ENCODE peak calls at places on chromosomes 2 and 18, in four cellular contexts. One of them, this sample, is unnamed.

GRCh38 chr18:12307871-12308385 is at the start of gene TUBB6:
- DNase-seq in IMR-90: peak
- DNase-seq in mesendoderm: peak
- DNase-seq in H1: no peak
- DNase-seq in this sample: peak

GRCh38 chr18:35580748-35581534 is 599 bp upstream of the GALNT1 start:
- DNase-seq in IMR-90: peak
- DNase-seq in mesendoderm: peak
- DNase-seq in H1: peak
- DNase-seq in this sample: peak

GRCh38 chr18:43893001-43893637 is 615.8 kb upstream of the SYT4 start:
- DNase-seq in IMR-90: peak
- DNase-seq in mesendoderm: no peak
- DNase-seq in H1: no peak
- DNase-seq in this sample: no peak

GRCh38 chr2:34096552-34097171 is 497.6 kb upstream of the FAM98A start:
- DNase-seq in IMR-90: peak
- DNase-seq in mesendoderm: peak
- DNase-seq in H1: peak
- DNase-seq in this sample: peak

GRCh38 chr2:231674587-231675334 is 33.6 kb upstream of the PTMA start:
- DNase-seq in IMR-90: peak
- DNase-seq in mesendoderm: peak
- DNase-seq in H1: peak
- DNase-seq in this sample: peak

GRCh38 chr2:177281400-177282021 is 17.0 kb upstream of the NFE2L2 start:
- DNase-seq in IMR-90: no peak
- DNase-seq in mesendoderm: no peak
- DNase-seq in H1: no peak
- DNase-seq in this sample: no peak

GRCh38 chr2:42135381-42136312 is 33.5 kb upstream of the EML4 start:
- DNase-seq in IMR-90: no peak
- DNase-seq in mesendoderm: no peak
- DNase-seq in H1: no peak
- DNase-seq in this sample: no peak

GRCh38 chr2:200878289-200878688 is 10.6 kb downstream of the PPIL3 start:
- DNase-seq in IMR-90: no peak
- DNase-seq in mesendoderm: no peak
- DNase-seq in H1: no peak
- DNase-seq in this sample: no peak

GRCh38 chr2:237779521-237779920 is 19.1 kb upstream of the RBM44 start:
- DNase-seq in IMR-90: no peak
- DNase-seq in mesendoderm: no peak
- DNase-seq in H1: no peak
- DNase-seq in this sample: no peak

GRCh38 chr2:69054431-69054830 is 41.5 kb downstream of the ANTXR1 start:
- DNase-seq in IMR-90: no peak
- DNase-seq in mesendoderm: no peak
- DNase-seq in H1: no peak
- DNase-seq in this sample: no peak

GRCh38 chr2:148517822-148518221 is 126.7 kb upstream of the EPC2 start:
- DNase-seq in IMR-90: no peak
- DNase-seq in mesendoderm: no peak
- DNase-seq in H1: no peak
- DNase-seq in this sample: no peak

GRCh38 chr2:27720004-27720551 is 51.4 kb upstream of the MRPL33 start:
- DNase-seq in IMR-90: peak
- DNase-seq in mesendoderm: peak
- DNase-seq in H1: no peak
- DNase-seq in this sample: no peak

GRCh38 chr18:12238861-12239260 is 15.3 kb upstream of the CIDEA start:
- DNase-seq in IMR-90: peak
- DNase-seq in mesendoderm: no peak
- DNase-seq in H1: no peak
- DNase-seq in this sample: no peak

GRCh38 chr2:80591233-80591632 is 286.7 kb upstream of the LRRTM1 start:
- DNase-seq in IMR-90: no peak
- DNase-seq in mesendoderm: no peak
- DNase-seq in H1: no peak
- DNase-seq in this sample: no peak

GRCh38 chr2:237124820-237125219 is 39.1 kb downstream of the COPS8 start:
- DNase-seq in IMR-90: no peak
- DNase-seq in mesendoderm: no peak
- DNase-seq in H1: no peak
- DNase-seq in this sample: no peak

GRCh38 chr18:21230436-21230835 is 11.6 kb upstream of the GREB1L start:
- DNase-seq in IMR-90: no peak
- DNase-seq in mesendoderm: no peak
- DNase-seq in H1: no peak
- DNase-seq in this sample: no peak

GRCh38 chr2:206145665-206146064 is 13.6 kb downstream of the NDUFS1 start:
- DNase-seq in IMR-90: no peak
- DNase-seq in mesendoderm: no peak
- DNase-seq in H1: no peak
- DNase-seq in this sample: no peak

GRCh38 chr18:56650056-56650455 is 1.1 kb upstream of the WDR7 start:
- DNase-seq in IMR-90: peak
- DNase-seq in mesendoderm: no peak
- DNase-seq in H1: no peak
- DNase-seq in this sample: no peak

GRCh38 chr2:63053889-63054725 is 3.5 kb downstream of the OTX1 start:
- DNase-seq in IMR-90: no peak
- DNase-seq in mesendoderm: peak
- DNase-seq in H1: peak
- DNase-seq in this sample: peak

GRCh38 chr2:121104721-121105141 is 180.3 kb downstream of the TFCP2L1 start:
- DNase-seq in IMR-90: peak
- DNase-seq in mesendoderm: peak
- DNase-seq in H1: no peak
- DNase-seq in this sample: no peak

GRCh38 chr2:218642786-218643185 is 16.6 kb downstream of the ZNF142 start:
- DNase-seq in IMR-90: no peak
- DNase-seq in mesendoderm: no peak
- DNase-seq in H1: no peak
- DNase-seq in this sample: no peak
- H4K5ac ChIP-seq in IMR-90: no peak
- H4K5ac ChIP-seq in mesendoderm: no peak
- H4K5ac ChIP-seq in H1: no peak
- H4K5ac ChIP-seq in this sample: no peak

GRCh38 chr18:48324651-48325050 is 84.5 kb downstream of the ZBTB7C start:
- DNase-seq in IMR-90: no peak
- DNase-seq in mesendoderm: no peak
- DNase-seq in H1: no peak
- DNase-seq in this sample: no peak

GRCh38 chr18:48328473-48329205 is 80.5 kb downstream of the ZBTB7C start:
- DNase-seq in IMR-90: peak
- DNase-seq in mesendoderm: no peak
- DNase-seq in H1: no peak
- DNase-seq in this sample: no peak

GRCh38 chr18:48330016-48330991 is 78.9 kb downstream of the ZBTB7C start:
- DNase-seq in IMR-90: peak
- DNase-seq in mesendoderm: no peak
- DNase-seq in H1: no peak
- DNase-seq in this sample: no peak

GRCh38 chr18:48325115-48325670 is 84.0 kb downstream of the ZBTB7C start:
- DNase-seq in IMR-90: no peak
- DNase-seq in mesendoderm: no peak
- DNase-seq in H1: no peak
- DNase-seq in this sample: no peak

DNA sequence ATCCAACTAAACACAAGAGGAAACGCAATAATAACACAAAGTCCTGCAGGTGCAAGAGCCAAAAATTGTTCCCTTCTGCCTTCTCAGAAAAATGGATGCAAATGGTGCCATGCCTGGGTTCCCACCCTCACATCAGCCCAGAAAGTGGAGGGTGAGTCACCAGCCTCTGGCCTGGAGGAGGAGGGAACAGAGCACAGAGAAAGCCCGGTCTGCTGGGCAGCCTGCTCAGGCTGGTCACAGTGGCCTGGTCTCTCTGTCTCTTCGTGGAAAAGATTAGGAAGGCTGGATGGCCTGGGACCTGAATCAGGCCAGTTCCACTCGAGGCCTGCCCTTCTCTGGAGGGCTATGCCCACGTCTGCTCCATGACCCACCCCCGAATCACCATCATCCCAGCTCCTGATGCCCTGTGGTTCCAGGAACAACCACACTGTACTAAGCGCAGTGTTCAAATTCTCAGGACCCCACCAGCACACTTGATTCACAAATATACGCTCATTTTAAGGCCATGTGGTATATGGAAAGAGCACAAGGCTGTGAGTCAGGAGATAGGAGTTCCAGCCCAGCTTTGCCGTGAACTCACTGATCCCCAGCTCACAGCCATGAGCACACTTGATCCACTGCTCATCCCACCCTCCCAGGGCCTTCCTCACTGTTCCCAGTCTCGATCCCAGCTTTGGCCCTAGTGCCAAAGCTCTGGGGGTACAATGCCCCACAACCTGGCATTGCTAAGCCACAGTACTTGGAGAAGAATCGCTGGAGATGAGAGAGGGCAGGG is 82.1 kb downstream of the ZBTB7C start:
- DNase-seq in IMR-90: peak
- DNase-seq in mesendoderm: no peak
- DNase-seq in H1: no peak
- DNase-seq in this sample: no peak
- H4K5ac ChIP-seq in IMR-90: no peak
- H4K5ac ChIP-seq in mesendoderm: no peak
- H4K5ac ChIP-seq in H1: no peak
- H4K5ac ChIP-seq in this sample: no peak

GRCh38 chr2:23622466-23622865 is 237.5 kb downstream of the KLHL29 start:
- DNase-seq in IMR-90: no peak
- DNase-seq in mesendoderm: no peak
- DNase-seq in H1: no peak
- DNase-seq in this sample: no peak
- H4K5ac ChIP-seq in IMR-90: no peak
- H4K5ac ChIP-seq in mesendoderm: no peak
- H4K5ac ChIP-seq in H1: no peak
- H4K5ac ChIP-seq in this sample: no peak

GRCh38 chr2:85745619-85746018 is 8.2 kb upstream of the ATOH8 start:
- DNase-seq in IMR-90: no peak
- DNase-seq in mesendoderm: no peak
- DNase-seq in H1: no peak
- DNase-seq in this sample: no peak
- H4K5ac ChIP-seq in IMR-90: peak
- H4K5ac ChIP-seq in mesendoderm: no peak
- H4K5ac ChIP-seq in H1: no peak
- H4K5ac ChIP-seq in this sample: no peak

GRCh38 chr2:70417011-70417410 is 115.1 kb upstream of the FAM136A start:
- DNase-seq in IMR-90: no peak
- DNase-seq in mesendoderm: no peak
- DNase-seq in H1: no peak
- DNase-seq in this sample: no peak
- H4K5ac ChIP-seq in IMR-90: no peak
- H4K5ac ChIP-seq in mesendoderm: no peak
- H4K5ac ChIP-seq in H1: no peak
- H4K5ac ChIP-seq in this sample: no peak

DNA sequence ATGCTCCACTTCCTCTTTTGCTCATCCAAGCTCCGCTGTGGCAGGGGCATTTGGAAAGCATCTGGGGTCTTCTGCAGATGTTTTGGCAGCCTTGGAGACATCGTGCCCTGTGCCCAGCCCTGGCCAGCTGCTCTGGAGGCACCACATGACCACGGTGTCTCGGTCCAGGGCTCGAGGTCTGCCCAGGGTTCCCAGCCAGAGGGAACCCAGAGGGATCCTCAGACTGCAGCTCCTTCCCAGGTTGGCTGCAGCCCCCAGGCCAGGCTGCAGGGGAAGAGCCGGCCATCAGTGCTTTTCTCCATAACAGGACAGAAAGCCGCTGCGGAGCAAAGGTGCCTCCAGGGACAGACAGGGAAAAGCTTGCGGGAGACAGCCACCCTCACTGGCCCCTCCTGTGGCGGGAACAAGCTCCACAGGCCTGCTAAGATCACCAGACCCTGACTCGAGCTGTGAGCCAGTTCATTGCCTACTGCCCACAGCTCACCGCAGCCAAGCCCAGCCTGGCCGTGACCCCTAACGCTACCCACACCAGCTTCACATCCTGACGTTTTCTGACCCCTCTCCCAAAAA is 74.7 kb downstream of the SMAD7 start:
- DNase-seq in IMR-90: no peak
- DNase-seq in mesendoderm: peak
- DNase-seq in H1: no peak
- DNase-seq in this sample: peak
- H4K5ac ChIP-seq in IMR-90: no peak
- H4K5ac ChIP-seq in mesendoderm: peak
- H4K5ac ChIP-seq in H1: no peak
- H4K5ac ChIP-seq in this sample: no peak

GRCh38 chr2:234683950-234684349 is 187.1 kb upstream of the ARL4C start:
- DNase-seq in IMR-90: no peak
- DNase-seq in mesendoderm: peak
- DNase-seq in H1: no peak
- DNase-seq in this sample: no peak
- H4K5ac ChIP-seq in IMR-90: peak
- H4K5ac ChIP-seq in mesendoderm: no peak
- H4K5ac ChIP-seq in H1: no peak
- H4K5ac ChIP-seq in this sample: no peak

DNA sequence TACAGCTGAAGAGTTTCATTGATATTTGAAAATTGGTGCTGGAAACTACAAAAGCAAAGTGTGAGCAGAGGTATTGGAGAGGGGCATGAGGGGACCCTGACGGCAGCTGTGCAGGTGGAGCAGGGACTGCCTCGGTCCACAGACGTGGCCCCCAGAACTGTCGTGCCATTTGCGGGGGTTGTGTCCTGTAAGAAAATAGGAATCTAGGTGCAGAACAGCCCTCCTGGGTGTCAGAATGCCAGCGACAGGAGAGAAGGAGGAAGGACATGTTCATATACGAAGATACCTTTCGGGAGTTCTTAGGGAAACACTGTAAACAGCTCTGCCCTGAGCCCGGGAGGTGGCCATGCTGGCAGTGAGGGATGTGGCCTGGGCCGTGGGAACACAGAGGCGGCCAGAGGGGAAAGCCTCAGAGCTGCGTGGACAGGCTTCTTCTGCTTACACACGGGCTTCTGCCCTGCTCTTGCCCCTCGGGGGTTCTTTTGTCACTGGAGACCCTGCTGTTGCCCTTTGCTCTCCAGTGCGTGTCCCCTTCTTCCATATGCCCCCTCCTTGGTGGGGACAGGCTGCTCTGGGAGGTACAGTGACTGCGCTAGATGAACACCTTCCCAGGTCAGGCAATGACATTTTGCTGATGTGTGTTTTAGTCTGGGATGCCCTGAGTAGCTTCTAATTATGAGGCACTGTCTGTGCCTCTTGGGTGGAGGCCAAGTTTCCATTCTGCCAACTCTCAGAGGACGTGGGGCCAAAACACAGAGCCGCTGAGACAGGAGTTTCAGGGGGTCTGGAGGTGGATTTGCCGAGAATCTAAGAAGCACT is 81.9 kb upstream of the TXNDC2 start:
- DNase-seq in IMR-90: no peak
- DNase-seq in mesendoderm: no peak
- DNase-seq in H1: no peak
- DNase-seq in this sample: peak
- H4K5ac ChIP-seq in IMR-90: no peak
- H4K5ac ChIP-seq in mesendoderm: no peak
- H4K5ac ChIP-seq in H1: no peak
- H4K5ac ChIP-seq in this sample: no peak

This sample was measured in H9.